ENCODE peak calls at places on chromosomes 3 and 15, in five cellular contexts. U is A549; W is right atrium auricular region; G is CD8-positive, alpha-beta T cell; B is choroid plexus epithelial cell. M is an unnamed sample.

GRCh38 chr15:78012643-78013077 is 64.9 kb downstream of the TBC1D2B start:
- DNase-seq in B (peak; percentile 44), G (no peak), W (no peak), U (peak; percentile 65), M (no peak)

GRCh38 chr3:197343111-197343510 is 44.7 kb upstream of the DLG1 start:
- DNase-seq in B (no peak), U (no peak), W (no peak), G (no peak), M (no peak)

GRCh38 chr3:60243456-60243855 is 1007.8 kb downstream of the FHIT start:
- DNase-seq in W (no peak), U (no peak), B (no peak), G (no peak), M (no peak)

GRCh38 chr3:65352951-65353350 is 665.2 kb upstream of the ADAMTS9 start:
- DNase-seq in B (peak; percentile 51), U (no peak), W (no peak), G (no peak), M (peak; percentile 40)

GRCh38 chr3:10263549-10264363 is 15.5 kb downstream of the TATDN2 start:
- DNase-seq in G (peak; percentile 74), W (peak; percentile 68), U (peak; percentile 58), B (peak; percentile 78), M (peak; percentile 45)

GRCh38 chr15:90205050-90205848 is 4.1 kb downstream of the SEMA4B start:
- DNase-seq in G (no peak), U (no peak), B (no peak), W (no peak), M (no peak)

GRCh38 chr15:74454764-74455500 is 6.0 kb downstream of the UBL7 start:
- DNase-seq in G (no peak), W (no peak), B (no peak), U (no peak), M (no peak)

GRCh38 chr15:80012060-80012726 is 41.2 kb upstream of the BCL2A1 start:
- DNase-seq in G (no peak), W (no peak), B (no peak), U (no peak), M (no peak)

GRCh38 chr15:62903437-62903836 is 139.1 kb upstream of the TPM1 start:
- DNase-seq in G (no peak), W (no peak), U (no peak), B (no peak), M (no peak)

GRCh38 chr3:64578797-64579196 is 109.0 kb downstream of the ADAMTS9 start:
- DNase-seq in W (no peak), G (no peak), B (no peak), U (no peak), M (no peak)

GRCh38 chr3:52470920-52471319 is 15.5 kb downstream of the NISCH start:
- DNase-seq in B (no peak), G (no peak), U (no peak), W (no peak), M (no peak)

GRCh38 chr3:172246107-172246870 is 202.0 kb downstream of the GHSR start:
- DNase-seq in U (no peak), B (no peak), G (no peak), W (no peak), M (no peak)

GRCh38 chr15:89179966-89180875 is 41.2 kb downstream of the RLBP1 start:
- DNase-seq in G (no peak), B (peak; percentile 81), W (no peak), U (no peak), M (no peak)

GRCh38 chr15:70018646-70019600 is 78.8 kb downstream of the TLE3 start:
- DNase-seq in W (no peak), U (no peak), G (no peak), B (no peak), M (no peak)

GRCh38 chr3:155131104-155131503 is 51.0 kb downstream of the MME start:
- DNase-seq in U (no peak), B (peak; percentile 85), W (no peak), G (no peak), M (peak; percentile 27)

GRCh38 chr15:84983711-84984110 is 2.1 kb downstream of the PDE8A start:
- DNase-seq in U (peak; percentile 34), B (peak; percentile 43), G (no peak), W (no peak), M (no peak)

GRCh38 chr15:84981711-84982300 is at the start of gene PDE8A:
- DNase-seq in G (peak; percentile 56), W (no peak), B (peak; percentile 58), U (peak; percentile 30), M (peak; percentile 54)

GRCh38 chr15:84985158-84985557 is 3.5 kb downstream of the PDE8A start:
- DNase-seq in W (no peak), G (no peak), B (no peak), U (no peak), M (no peak)

GRCh38 chr15:84982301-84982920 is 755 bp downstream of the PDE8A start:
- DNase-seq in G (peak; percentile 53), W (peak; percentile 70), B (peak; percentile 47), U (peak; percentile 59), M (no peak)

GRCh38 chr15:84983299-84983698 is 1.6 kb downstream of the PDE8A start:
- DNase-seq in U (no peak), B (no peak), G (no peak), W (no peak), M (no peak)
- H3K4me3 ChIP-seq in U (peak overlapping the region; percentile 91), B (peak overlapping the region; percentile 82), G (no peak overlapping the region), W (peak overlapping the region; percentile 80), M (peak overlapping the region; percentile 69)

DNA sequence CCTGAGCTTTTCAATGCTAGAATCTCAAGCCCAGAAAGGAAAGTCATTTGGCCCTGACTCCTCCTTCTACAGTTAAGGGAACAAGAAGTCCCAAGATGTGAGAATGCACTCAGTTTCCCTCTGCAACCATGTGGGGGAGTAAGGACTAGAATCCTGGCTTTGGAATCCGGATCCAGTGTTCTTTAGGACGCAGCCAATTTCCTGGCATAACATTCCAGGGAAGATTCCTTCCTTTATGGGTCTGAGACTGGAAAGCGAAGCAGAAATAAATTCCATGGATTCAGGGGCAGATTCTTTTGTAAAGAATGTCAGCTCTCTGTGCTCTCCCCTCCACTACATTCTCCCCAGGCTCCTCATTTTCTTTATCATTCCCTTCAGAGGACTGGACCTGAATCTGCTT is 151.8 kb upstream of the SOX14 start:
- DNase-seq in U (no peak), B (no peak), G (no peak), W (no peak), M (no peak)
- TF ChIP-seq CTCF in U (no peak), B (no peak), G (no peak), W (no peak), M (no peak)

GRCh38 chr15:83206387-83206970 is 1.1 kb downstream of the HDGFL3 start:
- DNase-seq in W (no peak), G (no peak), B (peak; percentile 28), U (peak; percentile 32), M (no peak)

GRCh38 chr15:83206971-83207621 is 527 bp downstream of the HDGFL3 start:
- DNase-seq in B (peak; percentile 27), G (no peak), W (no peak), U (peak; percentile 57), M (peak; percentile 29)

GRCh38 chr15:83204697-83205096 is 2.9 kb downstream of the HDGFL3 start:
- DNase-seq in G (no peak), U (no peak), W (no peak), B (peak; percentile 8), M (no peak)

GRCh38 chr15:83207622-83208356 is at the start of gene HDGFL3:
- DNase-seq in W (no peak), G (peak; percentile 18), B (peak; percentile 66), U (peak; percentile 74), M (peak; percentile 57)

GRCh38 chr15:83205725-83206324 is 1.8 kb downstream of the HDGFL3 start:
- DNase-seq in W (no peak), U (no peak), B (peak; percentile 92), G (no peak), M (peak; percentile 22)
- H3K4me3 ChIP-seq in W (peak overlapping the region; percentile 91), U (peak overlapping the region; percentile 82), B (peak overlapping the region; percentile 75), G (no peak overlapping the region), M (peak overlapping the region; percentile 70)

DNA sequence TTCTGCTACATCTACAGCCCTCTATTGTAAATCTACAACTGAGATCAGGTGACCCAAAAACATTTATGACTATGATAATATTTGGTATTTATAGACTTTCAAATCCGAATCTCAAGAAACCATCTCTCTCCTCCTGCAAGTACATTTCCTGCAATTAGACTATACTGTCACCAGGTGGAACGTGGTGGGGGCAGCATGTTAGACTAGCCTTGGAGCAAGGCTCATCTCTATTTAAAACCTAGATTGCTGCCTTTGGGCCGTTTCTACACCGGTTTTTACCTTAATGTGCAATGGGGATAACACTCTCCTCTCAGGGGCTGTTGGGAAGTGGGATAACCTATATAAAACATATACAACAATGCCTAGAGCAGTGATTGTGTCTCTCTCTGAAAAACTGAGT is 3.8 kb upstream of the KATNBL1 start:
- DNase-seq in B (peak; percentile 9), W (no peak), U (no peak), G (no peak), M (no peak)
- TF ChIP-seq CTCF in B (peak; percentile 19), W (no peak), U (no peak), G (no peak), M (no peak)

DNA sequence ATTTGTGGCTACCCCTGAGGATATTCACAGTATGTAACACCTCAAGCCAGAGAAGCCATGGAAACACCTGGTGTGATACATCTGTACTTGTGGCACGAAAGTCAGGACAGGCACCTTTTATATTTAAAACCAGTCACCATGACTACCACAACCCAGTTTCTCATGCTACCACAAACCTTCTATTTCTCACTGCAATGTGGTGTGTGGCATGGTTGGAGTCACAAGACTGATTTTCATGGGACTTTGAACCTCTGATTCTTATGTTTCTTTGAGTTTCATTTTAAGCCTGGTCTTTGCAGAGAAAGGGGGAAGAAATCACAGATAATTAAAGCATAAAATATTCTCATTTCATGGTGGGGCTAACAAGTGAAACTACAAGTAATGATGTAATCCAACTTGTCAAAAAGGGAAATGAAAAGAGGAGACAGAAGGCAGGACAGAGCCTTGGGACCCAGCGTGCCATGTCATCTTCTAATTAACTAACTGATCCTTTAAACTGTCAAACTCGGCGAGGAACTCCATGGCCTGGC is 175.9 kb downstream of the PDZRN3 start:
- DNase-seq in B (no peak), U (no peak), G (no peak), W (no peak), M (no peak)
- H3K4me3 ChIP-seq in B (no peak overlapping the region), U (no peak overlapping the region), G (no peak overlapping the region), W (no peak overlapping the region), M (no peak overlapping the region)

GRCh38 chr3:50321146-50321843 is 1.2 kb downstream of the HYAL2 start:
- DNase-seq in U (peak; percentile 88), B (peak; percentile 92), W (peak; percentile 90), G (peak; percentile 82), M (peak; percentile 84)
- TF ChIP-seq CTCF in U (no peak), B (no peak), W (no peak), G (no peak), M (no peak)

GRCh38 chr3:27213450-27213849 is 155.7 kb downstream of the NEK10 start:
- DNase-seq in G (no peak), U (no peak), W (no peak), B (no peak), M (no peak)

GRCh38 chr3:27209595-27210264 is 159.5 kb downstream of the NEK10 start:
- DNase-seq in B (no peak), W (no peak), U (no peak), G (no peak), M (no peak)
- H3K4me3 ChIP-seq in B (no peak overlapping the region), W (no peak overlapping the region), U (no peak overlapping the region), G (no peak overlapping the region), M (no peak overlapping the region)

M was measured in AG10803.